ENCODE peak calls at places on chromosome 18, in five cellular contexts. I is fibroblast of lung, Y is suprapubic skin, O is A549, L is epithelial cell of esophagus. Z is an unnamed sample.

GRCh38 chr18:3411854-3412268 is 38.1 kb upstream of the TGIF1 start:
- DNase-seq in I (peak), Y (no peak), O (peak), L (peak), Z (no peak)

GRCh38 chr18:75455249-75456183 is 28.0 kb upstream of the SMIM21 start:
- DNase-seq in I (peak), Y (no peak), O (no peak), L (no peak), Z (peak)

GRCh38 chr18:51191139-51191717 is 6.3 kb downstream of the MEX3C start:
- DNase-seq in I (peak), Y (no peak), O (no peak), L (no peak), Z (no peak)

GRCh38 chr18:11247381-11247970 is 98.1 kb upstream of the PIEZO2 start:
- DNase-seq in I (no peak), Y (no peak), O (no peak), L (no peak), Z (no peak)

GRCh38 chr18:63427566-63427965 is 5.3 kb upstream of the VPS4B start:
- DNase-seq in I (peak), Y (no peak), O (no peak), L (peak), Z (no peak)

GRCh38 chr18:63138469-63139340 is 180.9 kb downstream of the BCL2 start:
- DNase-seq in I (no peak), Y (no peak), O (no peak), L (no peak), Z (no peak)

GRCh38 chr18:41875094-41875780 is 79.8 kb upstream of the PIK3C3 start:
- DNase-seq in I (peak), Y (no peak), O (no peak), L (peak), Z (peak)

GRCh38 chr18:45691816-45692179 is 32.2 kb upstream of the SLC14A1 start:
- DNase-seq in I (no peak), Y (no peak), O (no peak), L (no peak), Z (no peak)

GRCh38 chr18:43887491-43887890 is 610.2 kb upstream of the SYT4 start:
- DNase-seq in I (no peak), Y (no peak), O (no peak), L (no peak), Z (no peak)

GRCh38 chr18:22703883-22704626 is 229.1 kb upstream of the RBBP8 start:
- DNase-seq in I (peak), Y (no peak), O (peak), L (peak), Z (peak)

GRCh38 chr18:62434798-62435197 is 88.0 kb upstream of the ZCCHC2 start:
- DNase-seq in I (no peak), Y (no peak), O (no peak), L (no peak), Z (no peak)

GRCh38 chr18:79954791-79955190 is 3.3 kb upstream of the SLC66A2 start:
- DNase-seq in I (no peak), Y (peak), O (no peak), L (no peak), Z (no peak)

GRCh38 chr18:6270791-6271216 is 143.9 kb downstream of the L3MBTL4 start:
- DNase-seq in I (no peak), Y (no peak), O (no peak), L (no peak), Z (no peak)

DNA sequence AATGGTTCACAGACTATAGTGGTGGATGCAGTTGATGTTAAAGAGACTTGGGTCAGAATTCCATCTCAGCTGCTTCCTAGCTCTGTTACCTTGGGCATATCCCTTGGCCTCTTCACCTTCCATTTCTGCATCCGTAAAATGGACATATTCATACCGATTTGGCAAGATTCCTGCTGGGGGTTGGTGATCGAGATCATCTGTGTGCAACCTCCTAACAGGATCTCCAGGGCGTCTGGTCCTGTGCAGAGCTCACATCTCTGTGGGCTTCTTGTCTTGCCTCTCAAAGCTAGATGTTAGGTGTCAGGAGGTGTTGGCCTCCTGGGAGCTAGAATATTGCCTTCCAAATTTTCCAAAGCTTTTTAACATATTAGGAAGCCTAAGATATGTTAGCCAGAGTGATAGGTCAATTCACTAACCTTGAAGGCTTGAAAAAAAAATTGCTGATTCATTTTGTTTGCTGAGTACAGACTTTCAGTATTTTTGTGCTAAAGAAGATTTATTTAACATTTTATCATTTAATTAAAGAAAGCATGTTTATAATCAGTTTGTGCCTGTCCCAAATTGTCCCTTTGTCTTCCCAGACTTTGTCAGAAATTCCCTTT is 69.7 kb upstream of the ZNF516 start:
- DNase-seq in I (no peak), Y (no peak), O (no peak), L (peak), Z (no peak)
- H3K4me3 ChIP-seq in I (peak), Y (peak), O (no peak), L (peak), Z (peak)

GRCh38 chr18:70464343-70465114 is 175.7 kb downstream of the SOCS6 start:
- DNase-seq in I (peak), Y (peak), O (peak), L (peak), Z (peak)
- TF ChIP-seq CTCF in I (peak), Y (no peak), O (peak), L (peak), Z (peak)

GRCh38 chr18:47898055-47898454 is 32.4 kb downstream of the SMAD2 start:
- DNase-seq in I (no peak), Y (no peak), O (no peak), L (no peak), Z (no peak)

GRCh38 chr18:47899107-47899840 is 31.2 kb downstream of the SMAD2 start:
- DNase-seq in I (peak), Y (no peak), O (no peak), L (no peak), Z (no peak)

GRCh38 chr18:47895565-47896250 is 34.8 kb downstream of the SMAD2 start:
- DNase-seq in I (no peak), Y (no peak), O (no peak), L (no peak), Z (no peak)

GRCh38 chr18:47901624-47902362 is 28.7 kb downstream of the SMAD2 start:
- DNase-seq in I (no peak), Y (no peak), O (no peak), L (no peak), Z (no peak)

DNA sequence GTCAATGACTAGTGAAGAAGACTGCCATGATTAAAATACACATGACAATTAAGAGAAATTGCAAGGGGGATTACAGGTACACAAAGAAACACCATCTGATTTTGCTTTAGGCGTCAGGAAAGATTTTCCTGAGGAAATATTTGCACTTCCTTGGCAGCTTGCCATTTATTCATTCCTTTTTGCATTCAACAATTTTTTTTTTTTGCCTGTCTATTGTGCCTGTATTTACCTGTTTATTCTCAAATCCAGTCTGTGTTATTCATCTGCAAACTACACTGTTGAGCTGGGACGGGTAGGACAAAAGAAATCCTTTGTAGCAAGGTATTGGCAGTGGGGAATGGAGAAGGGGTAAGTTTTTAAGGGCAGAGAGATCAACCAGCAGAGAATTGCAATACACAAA is 31.8 kb downstream of the SMAD2 start:
- DNase-seq in I (no peak), Y (no peak), O (no peak), L (no peak), Z (no peak)
- H3K4me3 ChIP-seq in I (no peak), Y (no peak), O (peak), L (no peak), Z (no peak)

GRCh38 chr18:26470011-26470637 is 78.2 kb downstream of the KCTD1 start:
- DNase-seq in I (peak), Y (no peak), O (no peak), L (no peak), Z (peak)

GRCh38 chr18:26466026-26466425 is 82.3 kb downstream of the KCTD1 start:
- DNase-seq in I (no peak), Y (no peak), O (no peak), L (no peak), Z (no peak)

GRCh38 chr18:26471826-26472225 is 76.5 kb downstream of the KCTD1 start:
- DNase-seq in I (no peak), Y (no peak), O (no peak), L (no peak), Z (no peak)

GRCh38 chr18:26471027-26471426 is 77.3 kb downstream of the KCTD1 start:
- DNase-seq in I (peak), Y (no peak), O (no peak), L (no peak), Z (peak)

GRCh38 chr18:26468931-26469340 is 79.4 kb downstream of the KCTD1 start:
- DNase-seq in I (no peak), Y (no peak), O (no peak), L (peak), Z (no peak)
- TF ChIP-seq CTCF in I (peak), Y (peak), O (no peak), L (peak), Z (peak)

GRCh38 chr18:8800041-8800441 is 94.7 kb downstream of the MTCL1 start:
- DNase-seq in I (peak), Y (no peak), O (no peak), L (no peak), Z (peak)
- H3K4me3 ChIP-seq in I (no peak), Y (no peak), O (no peak), L (no peak), Z (no peak)